ENCODE peak calls at places on chromosome 21, in seven cellular contexts. O is fibroblast of mammary gland, Z is mucosa of descending colon, M is heart right ventricle, K is neuronal stem cell, C is psoas muscle, Y is endothelial cell of umbilical vein. A is an unnamed sample.

GRCh38 chr21:29117372-29117955 is 13.0 kb upstream of the MAP3K7CL start:
- DNase-seq in O (no peak), Z (no peak), M (no peak), K (no peak), C (no peak), Y (no peak), A (no peak)

GRCh38 chr21:45996311-45997204 is 15.0 kb downstream of the COL6A1 start:
- DNase-seq in O (no peak), Z (peak; percentile 16), M (peak; percentile 2), K (no peak), C (peak; percentile 48), Y (no peak), A (no peak)

GRCh38 chr21:24290151-24290833 is 1317.0 kb downstream of the MRPL39 start:
- DNase-seq in O (no peak), Z (no peak), M (no peak), K (no peak), C (no peak), Y (no peak), A (no peak)

GRCh38 chr21:46226920-46227599 is 1.5 kb downstream of the LSS start:
- DNase-seq in O (peak; percentile 67), Z (no peak), M (no peak), K (no peak), C (no peak), Y (no peak), A (no peak)

GRCh38 chr21:34986561-34987533 is 62.3 kb downstream of the RUNX1 start:
- DNase-seq in O (peak; percentile 87), Z (no peak), M (no peak), K (peak; percentile 27), C (no peak), Y (no peak), A (no peak)

GRCh38 chr21:24939288-24939687 is 668.0 kb downstream of the MRPL39 start:
- DNase-seq in O (no peak), Z (no peak), M (no peak), K (no peak), C (no peak), Y (no peak), A (no peak)

GRCh38 chr21:42570841-42571387 is 57.3 kb downstream of the SLC37A1 start:
- DNase-seq in O (no peak), Z (peak; percentile 23), M (no peak), K (peak; percentile 77), C (peak; percentile 39), Y (no peak), A (no peak)

GRCh38 chr21:42761776-42762335 is 108.4 kb downstream of the PDE9A start:
- DNase-seq in O (no peak), Z (no peak), M (no peak), K (no peak), C (no peak), Y (no peak), A (no peak)

GRCh38 chr21:37751268-37751975 is 164.8 kb downstream of the KCNJ6 start:
- DNase-seq in O (no peak), Z (no peak), M (no peak), K (no peak), C (no peak), Y (no peak), A (no peak)

GRCh38 chr21:32406405-32406804 is 6.1 kb upstream of the EVA1C start:
- DNase-seq in O (no peak), Z (peak; percentile 70), M (no peak), K (no peak), C (no peak), Y (peak; percentile 43), A (no peak)

GRCh38 chr21:42653492-42654061 is at the start of gene PDE9A:
- DNase-seq in O (no peak), Z (peak; percentile 79), M (no peak), K (peak; percentile 63), C (peak; percentile 55), Y (no peak), A (no peak)

GRCh38 chr21:35294231-35294898 is 245.3 kb upstream of the RUNX1 start:
- DNase-seq in O (no peak), Z (peak; percentile 64), M (no peak), K (no peak), C (no peak), Y (peak; percentile 35), A (no peak)

GRCh38 chr21:32726742-32727477 is 903 bp downstream of the SYNJ1 start:
- DNase-seq in O (peak; percentile 28), Z (peak; percentile 28), M (peak; percentile 41), K (peak; percentile 30), C (no peak), Y (peak; percentile 63), A (peak; percentile 4)

GRCh38 chr21:37700641-37701202 is 215.5 kb downstream of the KCNJ6 start:
- DNase-seq in O (peak; percentile 87), Z (no peak), M (peak; percentile 11), K (peak; percentile 60), C (no peak), Y (peak; percentile 56), A (no peak)

GRCh38 chr21:42193131-42193671 is 25.7 kb upstream of the ABCG1 start:
- DNase-seq in O (no peak), Z (no peak), M (no peak), K (no peak), C (no peak), Y (peak; percentile 27), A (no peak)

GRCh38 chr21:34029724-34030528 is 43.5 kb upstream of the MRPS6 start:
- DNase-seq in O (peak; percentile 90), Z (no peak), M (peak; percentile 46), K (peak; percentile 58), C (no peak), Y (peak; percentile 85), A (no peak)

GRCh38 chr21:43632373-43632905 is 26.8 kb downstream of the HSF2BP start:
- DNase-seq in O (no peak), Z (no peak), M (no peak), K (no peak), C (no peak), Y (no peak), A (no peak)

GRCh38 chr21:37278199-37278598 is 11.1 kb upstream of the VPS26C start:
- DNase-seq in O (no peak), Z (no peak), M (no peak), K (no peak), C (no peak), Y (no peak), A (no peak)

GRCh38 chr21:42057861-42058437 is 13.2 kb upstream of the UMODL1 start:
- DNase-seq in O (no peak), Z (peak; percentile 26), M (no peak), K (no peak), C (no peak), Y (peak; percentile 13), A (no peak)

GRCh38 chr21:33451634-33452071 is 28.1 kb downstream of the TMEM50B start:
- DNase-seq in O (peak; percentile 48), Z (no peak), M (no peak), K (no peak), C (no peak), Y (no peak), A (no peak)

GRCh38 chr21:33855190-33855589 is 60.4 kb downstream of the ATP5PO start:
- DNase-seq in O (no peak), Z (no peak), M (no peak), K (no peak), C (no peak), Y (no peak), A (no peak)

GRCh38 chr21:36385233-36385908 is at the start of gene CHAF1B:
- DNase-seq in O (peak; percentile 68), Z (peak; percentile 88), M (peak; percentile 61), K (peak; percentile 87), C (peak; percentile 91), Y (peak; percentile 79), A (no peak)

GRCh38 chr21:46171996-46172862 is 12.0 kb downstream of the SPATC1L start:
- DNase-seq in O (no peak), Z (no peak), M (no peak), K (no peak), C (no peak), Y (no peak), A (no peak)

GRCh38 chr21:20639026-20639425 is 359.2 kb upstream of the NCAM2 start:
- DNase-seq in O (peak; percentile 16), Z (no peak), M (no peak), K (no peak), C (no peak), Y (no peak), A (no peak)

GRCh38 chr21:36059823-36060158 is 535 bp downstream of the SETD4 start:
- DNase-seq in O (no peak), Z (peak; percentile 70), M (peak; percentile 41), K (no peak), C (peak; percentile 70), Y (no peak), A (peak; percentile 17)

GRCh38 chr21:42269382-42269781 is 45.8 kb downstream of the TFF3 start:
- DNase-seq in O (no peak), Z (no peak), M (no peak), K (no peak), C (peak; percentile 30), Y (no peak), A (no peak)

GRCh38 chr21:16590658-16591057 is 860.9 kb downstream of the USP25 start:
- DNase-seq in O (no peak), Z (no peak), M (no peak), K (no peak), C (no peak), Y (no peak), A (no peak)
- H3K4me3 ChIP-seq in O (no peak overlapping the region), Z (no peak overlapping the region), M (no peak overlapping the region), K (no peak overlapping the region), C (no peak overlapping the region), Y (no peak overlapping the region), A (no peak overlapping the region)

GRCh38 chr21:26840206-26840605 is 5.0 kb downstream of the ADAMTS1 start:
- DNase-seq in O (no peak), Z (no peak), M (peak; percentile 13), K (no peak), C (no peak), Y (no peak), A (no peak)

GRCh38 chr21:26842976-26843911 is 2.0 kb downstream of the ADAMTS1 start:
- DNase-seq in O (peak; percentile 97), Z (peak; percentile 88), M (peak; percentile 95), K (peak; percentile 68), C (peak; percentile 96), Y (peak; percentile 94), A (peak; percentile 82)

GRCh38 chr21:26840912-26841311 is 4.3 kb downstream of the ADAMTS1 start:
- DNase-seq in O (peak; percentile 86), Z (no peak), M (peak; percentile 71), K (no peak), C (peak; percentile 85), Y (peak; percentile 57), A (peak; percentile 56)

GRCh38 chr21:26843912-26844257 is 1.3 kb downstream of the ADAMTS1 start:
- DNase-seq in O (peak; percentile 67), Z (peak; percentile 30), M (peak; percentile 10), K (peak; percentile 35), C (no peak), Y (no peak), A (no peak)

GRCh38 chr21:26842300-26842699 is 2.9 kb downstream of the ADAMTS1 start:
- DNase-seq in O (peak; percentile 79), Z (no peak), M (peak; percentile 12), K (no peak), C (no peak), Y (no peak), A (no peak)
- H3K4me3 ChIP-seq in O (peak overlapping the region; percentile 89), Z (no peak overlapping the region), M (peak overlapping the region; percentile 88), K (no peak overlapping the region), C (peak overlapping the region; percentile 90), Y (no peak overlapping the region), A (peak overlapping the region; percentile 87)

GRCh38 chr21:38807987-38808386 is 2.3 kb downstream of the ETS2 start:
- DNase-seq in O (no peak), Z (no peak), M (no peak), K (no peak), C (no peak), Y (no peak), A (no peak)
- H3K4me3 ChIP-seq in O (no peak overlapping the region), Z (peak overlapping the region; percentile 85), M (peak overlapping the region; percentile 87), K (no peak overlapping the region), C (peak overlapping the region; percentile 76), Y (peak overlapping the region; percentile 98), A (peak overlapping the region; percentile 82)

GRCh38 chr21:23119491-23119890 is 2121.3 kb downstream of the NCAM2 start:
- DNase-seq in O (no peak), Z (no peak), M (no peak), K (no peak), C (no peak), Y (no peak), A (no peak)
- H3K4me3 ChIP-seq in O (no peak overlapping the region), Z (no peak overlapping the region), M (no peak overlapping the region), K (no peak overlapping the region), C (no peak overlapping the region), Y (no peak overlapping the region), A (no peak overlapping the region)